ENCODE peak calls at places on chromosome 15, in nine cellular contexts. One of them, this sample, is unnamed.

GRCh38 chr15:58748040-58748786 is 1.3 kb downstream of the ADAM10 start:
- DNase-seq in CD8-positive, alpha-beta memory T cell: no peak
- DNase-seq in ovary: no peak
- DNase-seq in spleen: no peak
- DNase-seq in tibial artery: no peak
- DNase-seq in HCT116: no peak
- DNase-seq in uterus: no peak
- DNase-seq in neuronal stem cell: no peak
- DNase-seq in PC-3: no peak
- DNase-seq in this sample: no peak

GRCh38 chr15:44188810-44189209 is 6.3 kb downstream of the FRMD5 start:
- DNase-seq in neuronal stem cell: no peak
- DNase-seq in spleen: no peak
- DNase-seq in uterus: no peak
- DNase-seq in PC-3: no peak
- DNase-seq in ovary: no peak
- DNase-seq in tibial artery: no peak
- DNase-seq in HCT116: no peak
- DNase-seq in CD8-positive, alpha-beta memory T cell: no peak
- DNase-seq in this sample: no peak

GRCh38 chr15:74889882-74890768 is at the start of gene MPI:
- DNase-seq in PC-3: peak
- DNase-seq in neuronal stem cell: peak
- DNase-seq in tibial artery: peak
- DNase-seq in CD8-positive, alpha-beta memory T cell: peak
- DNase-seq in ovary: peak
- DNase-seq in HCT116: peak
- DNase-seq in spleen: peak
- DNase-seq in uterus: peak
- DNase-seq in this sample: peak

GRCh38 chr15:63114465-63114864 is 7.2 kb upstream of the LACTB start:
- DNase-seq in neuronal stem cell: no peak
- DNase-seq in spleen: no peak
- DNase-seq in ovary: no peak
- DNase-seq in HCT116: no peak
- DNase-seq in uterus: no peak
- DNase-seq in PC-3: no peak
- DNase-seq in CD8-positive, alpha-beta memory T cell: no peak
- DNase-seq in tibial artery: no peak
- DNase-seq in this sample: no peak

GRCh38 chr15:74631935-74632560 is 16.4 kb downstream of the CLK3 start:
- DNase-seq in CD8-positive, alpha-beta memory T cell: peak
- DNase-seq in spleen: peak
- DNase-seq in tibial artery: no peak
- DNase-seq in ovary: peak
- DNase-seq in PC-3: peak
- DNase-seq in uterus: peak
- DNase-seq in neuronal stem cell: peak
- DNase-seq in HCT116: no peak
- DNase-seq in this sample: peak

GRCh38 chr15:92079047-92079446 is 225.5 kb downstream of the SLCO3A1 start:
- DNase-seq in uterus: no peak
- DNase-seq in CD8-positive, alpha-beta memory T cell: no peak
- DNase-seq in tibial artery: no peak
- DNase-seq in PC-3: no peak
- DNase-seq in spleen: no peak
- DNase-seq in neuronal stem cell: no peak
- DNase-seq in ovary: no peak
- DNase-seq in HCT116: peak
- DNase-seq in this sample: no peak

GRCh38 chr15:56918907-56919707 is 663 bp downstream of the TCF12 start:
- DNase-seq in CD8-positive, alpha-beta memory T cell: peak
- DNase-seq in tibial artery: peak
- DNase-seq in ovary: peak
- DNase-seq in HCT116: no peak
- DNase-seq in uterus: peak
- DNase-seq in spleen: peak
- DNase-seq in PC-3: peak
- DNase-seq in neuronal stem cell: peak
- DNase-seq in this sample: peak

GRCh38 chr15:20340331-20340811 is 201.2 kb downstream of the GOLGA6L6 start:
- DNase-seq in CD8-positive, alpha-beta memory T cell: no peak
- DNase-seq in ovary: peak
- DNase-seq in spleen: peak
- DNase-seq in uterus: peak
- DNase-seq in PC-3: peak
- DNase-seq in neuronal stem cell: no peak
- DNase-seq in tibial artery: peak
- DNase-seq in HCT116: no peak
- DNase-seq in this sample: peak

GRCh38 chr15:101207867-101208288 is 44.0 kb downstream of the CHSY1 start:
- DNase-seq in HCT116: no peak
- DNase-seq in tibial artery: peak
- DNase-seq in CD8-positive, alpha-beta memory T cell: no peak
- DNase-seq in spleen: peak
- DNase-seq in ovary: no peak
- DNase-seq in uterus: no peak
- DNase-seq in PC-3: peak
- DNase-seq in neuronal stem cell: no peak
- DNase-seq in this sample: peak

GRCh38 chr15:101209285-101209821 is 42.5 kb downstream of the CHSY1 start:
- DNase-seq in ovary: no peak
- DNase-seq in PC-3: no peak
- DNase-seq in HCT116: no peak
- DNase-seq in neuronal stem cell: no peak
- DNase-seq in uterus: no peak
- DNase-seq in spleen: no peak
- DNase-seq in tibial artery: no peak
- DNase-seq in CD8-positive, alpha-beta memory T cell: no peak
- DNase-seq in this sample: no peak

GRCh38 chr15:101210058-101210457 is 41.8 kb downstream of the CHSY1 start:
- DNase-seq in uterus: no peak
- DNase-seq in PC-3: no peak
- DNase-seq in HCT116: no peak
- DNase-seq in tibial artery: no peak
- DNase-seq in neuronal stem cell: no peak
- DNase-seq in spleen: no peak
- DNase-seq in ovary: no peak
- DNase-seq in CD8-positive, alpha-beta memory T cell: no peak
- DNase-seq in this sample: no peak

GRCh38 chr15:101211897-101212296 is 40.0 kb downstream of the CHSY1 start:
- DNase-seq in HCT116: no peak
- DNase-seq in PC-3: no peak
- DNase-seq in tibial artery: no peak
- DNase-seq in ovary: no peak
- DNase-seq in neuronal stem cell: no peak
- DNase-seq in spleen: no peak
- DNase-seq in uterus: no peak
- DNase-seq in CD8-positive, alpha-beta memory T cell: no peak
- DNase-seq in this sample: no peak

GRCh38 chr15:101210466-101210865 is 41.4 kb downstream of the CHSY1 start:
- DNase-seq in ovary: no peak
- DNase-seq in CD8-positive, alpha-beta memory T cell: no peak
- DNase-seq in uterus: no peak
- DNase-seq in neuronal stem cell: no peak
- DNase-seq in PC-3: no peak
- DNase-seq in tibial artery: no peak
- DNase-seq in HCT116: no peak
- DNase-seq in spleen: no peak
- DNase-seq in this sample: no peak
- H3K27ac ChIP-seq in ovary: no peak
- H3K27ac ChIP-seq in CD8-positive, alpha-beta memory T cell: no peak
- H3K27ac ChIP-seq in uterus: peak
- H3K27ac ChIP-seq in neuronal stem cell: no peak
- H3K27ac ChIP-seq in PC-3: no peak
- H3K27ac ChIP-seq in tibial artery: peak
- H3K27ac ChIP-seq in HCT116: no peak
- H3K27ac ChIP-seq in spleen: peak
- H3K27ac ChIP-seq in this sample: no peak

GRCh38 chr15:51098331-51098619 is 3.6 kb upstream of the TNFAIP8L3 start:
- DNase-seq in tibial artery: no peak
- DNase-seq in PC-3: no peak
- DNase-seq in uterus: no peak
- DNase-seq in spleen: no peak
- DNase-seq in HCT116: no peak
- DNase-seq in ovary: no peak
- DNase-seq in neuronal stem cell: no peak
- DNase-seq in CD8-positive, alpha-beta memory T cell: no peak
- DNase-seq in this sample: no peak
- H3K27ac ChIP-seq in tibial artery: peak
- H3K27ac ChIP-seq in PC-3: no peak
- H3K27ac ChIP-seq in uterus: peak
- H3K27ac ChIP-seq in spleen: no peak
- H3K27ac ChIP-seq in HCT116: no peak
- H3K27ac ChIP-seq in ovary: no peak
- H3K27ac ChIP-seq in neuronal stem cell: no peak
- H3K27ac ChIP-seq in CD8-positive, alpha-beta memory T cell: no peak
- H3K27ac ChIP-seq in this sample: no peak

DNA sequence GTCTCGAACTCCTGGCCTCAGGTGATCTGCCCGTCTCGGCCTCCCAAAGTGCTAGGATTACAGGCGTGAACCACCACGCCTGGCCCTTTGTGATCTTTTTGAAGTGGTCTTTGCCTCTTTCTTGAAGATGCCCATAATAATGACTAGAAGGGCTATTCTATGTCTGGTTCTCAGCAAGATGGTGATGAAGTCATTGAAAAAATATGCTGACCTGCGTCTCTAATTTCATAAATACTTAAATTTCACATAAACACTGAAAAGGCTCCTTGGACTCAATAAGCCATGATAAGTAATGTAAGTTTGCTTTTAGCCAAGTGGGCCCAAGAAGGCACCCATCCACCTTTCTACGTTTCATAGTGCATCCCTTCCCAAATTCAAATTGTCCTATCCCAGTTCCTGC is 775 bp upstream of the MAPK6 start:
- DNase-seq in PC-3: peak
- DNase-seq in uterus: no peak
- DNase-seq in ovary: no peak
- DNase-seq in tibial artery: no peak
- DNase-seq in HCT116: no peak
- DNase-seq in CD8-positive, alpha-beta memory T cell: no peak
- DNase-seq in spleen: no peak
- DNase-seq in neuronal stem cell: no peak
- DNase-seq in this sample: no peak
- H3K27ac ChIP-seq in PC-3: no peak
- H3K27ac ChIP-seq in uterus: peak
- H3K27ac ChIP-seq in ovary: no peak
- H3K27ac ChIP-seq in tibial artery: peak
- H3K27ac ChIP-seq in HCT116: peak
- H3K27ac ChIP-seq in CD8-positive, alpha-beta memory T cell: peak
- H3K27ac ChIP-seq in spleen: peak
- H3K27ac ChIP-seq in neuronal stem cell: no peak
- H3K27ac ChIP-seq in this sample: peak

GRCh38 chr15:98976500-98976899 is 31.1 kb downstream of the PGPEP1L start:
- DNase-seq in PC-3: no peak
- DNase-seq in ovary: no peak
- DNase-seq in spleen: no peak
- DNase-seq in HCT116: no peak
- DNase-seq in CD8-positive, alpha-beta memory T cell: no peak
- DNase-seq in neuronal stem cell: no peak
- DNase-seq in tibial artery: no peak
- DNase-seq in uterus: no peak
- DNase-seq in this sample: no peak
- H3K27ac ChIP-seq in PC-3: no peak
- H3K27ac ChIP-seq in ovary: no peak
- H3K27ac ChIP-seq in spleen: no peak
- H3K27ac ChIP-seq in HCT116: no peak
- H3K27ac ChIP-seq in CD8-positive, alpha-beta memory T cell: no peak
- H3K27ac ChIP-seq in neuronal stem cell: no peak
- H3K27ac ChIP-seq in tibial artery: no peak
- H3K27ac ChIP-seq in uterus: no peak
- H3K27ac ChIP-seq in this sample: no peak

DNA sequence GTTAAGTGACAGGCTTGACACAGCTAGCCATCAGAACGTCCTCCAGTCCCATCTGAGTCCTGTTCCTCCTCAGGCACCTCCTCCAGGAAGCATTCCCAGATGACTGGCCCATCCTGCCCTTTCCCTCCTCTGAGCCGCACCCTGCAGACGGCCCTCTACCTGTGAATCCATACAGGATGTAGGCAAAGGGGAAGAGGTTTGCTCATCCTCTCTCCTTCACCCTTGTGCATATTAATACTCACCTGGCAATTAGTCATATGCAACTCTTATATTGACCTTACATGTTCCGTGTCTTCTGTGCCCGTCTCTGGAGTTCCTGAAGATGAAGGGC is 61.9 kb downstream of the SMAD3 start:
- DNase-seq in ovary: no peak
- DNase-seq in spleen: no peak
- DNase-seq in tibial artery: peak
- DNase-seq in PC-3: peak
- DNase-seq in HCT116: no peak
- DNase-seq in CD8-positive, alpha-beta memory T cell: no peak
- DNase-seq in uterus: no peak
- DNase-seq in neuronal stem cell: no peak
- DNase-seq in this sample: no peak
- H3K27ac ChIP-seq in ovary: no peak
- H3K27ac ChIP-seq in spleen: no peak
- H3K27ac ChIP-seq in tibial artery: peak
- H3K27ac ChIP-seq in PC-3: peak
- H3K27ac ChIP-seq in HCT116: peak
- H3K27ac ChIP-seq in CD8-positive, alpha-beta memory T cell: no peak
- H3K27ac ChIP-seq in uterus: peak
- H3K27ac ChIP-seq in neuronal stem cell: no peak
- H3K27ac ChIP-seq in this sample: peak

DNA sequence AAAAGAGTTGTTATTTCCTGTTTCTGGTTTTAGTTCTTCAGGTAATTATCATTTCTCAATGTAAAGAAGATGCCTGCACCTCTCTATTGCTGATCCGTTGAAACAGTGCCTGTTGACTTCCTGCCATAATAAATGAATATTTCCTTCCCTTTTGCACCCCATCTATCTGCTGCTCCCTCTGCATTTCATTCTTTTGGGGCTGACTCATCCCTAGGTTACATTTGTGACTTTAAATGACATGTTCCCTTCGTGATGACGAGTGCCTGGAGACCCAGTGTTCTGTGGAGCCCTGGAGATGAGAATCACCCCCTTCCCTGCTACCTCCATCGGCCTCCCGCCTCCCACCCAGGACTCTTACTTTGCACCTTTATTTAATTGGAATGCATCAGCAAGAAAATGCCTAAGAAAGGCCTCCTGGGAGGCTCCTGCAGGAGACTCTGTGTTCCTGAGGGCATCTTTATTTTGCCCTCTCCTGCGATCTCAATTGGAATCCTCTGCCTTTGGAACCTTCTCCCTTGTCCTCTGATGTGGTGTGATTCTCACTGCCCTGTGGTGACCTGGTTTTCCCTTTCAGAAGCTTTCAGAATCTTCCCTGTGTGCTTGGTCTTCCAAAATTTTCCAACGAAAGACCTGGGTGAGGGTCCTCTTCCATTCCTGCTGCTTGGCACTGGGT is 13.7 kb downstream of the LRRK1 start:
- DNase-seq in PC-3: no peak
- DNase-seq in HCT116: no peak
- DNase-seq in CD8-positive, alpha-beta memory T cell: no peak
- DNase-seq in ovary: no peak
- DNase-seq in spleen: no peak
- DNase-seq in uterus: no peak
- DNase-seq in tibial artery: no peak
- DNase-seq in neuronal stem cell: no peak
- DNase-seq in this sample: no peak
- H3K27ac ChIP-seq in PC-3: no peak
- H3K27ac ChIP-seq in HCT116: no peak
- H3K27ac ChIP-seq in CD8-positive, alpha-beta memory T cell: no peak
- H3K27ac ChIP-seq in ovary: no peak
- H3K27ac ChIP-seq in spleen: peak
- H3K27ac ChIP-seq in uterus: no peak
- H3K27ac ChIP-seq in tibial artery: no peak
- H3K27ac ChIP-seq in neuronal stem cell: no peak
- H3K27ac ChIP-seq in this sample: no peak